ENCODE peak calls at places on chromosomes 3 and 15, in seven cellular contexts. One of them, this sample, is unnamed.
A peak's percentile ranks its signal among the peaks of the same experiment; 100 is the strongest.

GRCh38 chr3:29354894-29355293 is 74.0 kb downstream of the RBMS3 start:
- DNase-seq in HCT116: no peak
- DNase-seq in HepG2: no peak
- DNase-seq in K562: no peak
- DNase-seq in H1: no peak
- DNase-seq in SK-N-SH: no peak
- DNase-seq in GM12878: no peak
- DNase-seq in this sample: no peak

GRCh38 chr3:174775603-174776002 is 83.5 kb upstream of the NAALADL2 start:
- DNase-seq in H1: no peak
- DNase-seq in HCT116: no peak
- DNase-seq in SK-N-SH: no peak
- DNase-seq in HepG2: no peak
- DNase-seq in GM12878: no peak
- DNase-seq in K562: no peak
- DNase-seq in this sample: no peak

GRCh38 chr3:54047568-54047967 is 74.8 kb upstream of the CACNA2D3 start:
- DNase-seq in HepG2: no peak
- DNase-seq in HCT116: no peak
- DNase-seq in SK-N-SH: no peak
- DNase-seq in GM12878: no peak
- DNase-seq in H1: no peak
- DNase-seq in K562: no peak
- DNase-seq in this sample: no peak

GRCh38 chr3:23999012-23999641 is 54.0 kb downstream of the NR1D2 start:
- DNase-seq in HepG2: peak; percentile 45
- DNase-seq in HCT116: peak; percentile 19
- DNase-seq in GM12878: no peak
- DNase-seq in K562: peak; percentile 59
- DNase-seq in H1: peak; percentile 27
- DNase-seq in SK-N-SH: peak; percentile 52
- DNase-seq in this sample: no peak

GRCh38 chr3:122555275-122556071 is 8.6 kb downstream of the PARP9 start:
- DNase-seq in H1: no peak
- DNase-seq in GM12878: no peak
- DNase-seq in HCT116: no peak
- DNase-seq in K562: no peak
- DNase-seq in HepG2: no peak
- DNase-seq in SK-N-SH: no peak
- DNase-seq in this sample: no peak

GRCh38 chr15:76059320-76060097 is at the start of gene TMEM266:
- DNase-seq in GM12878: no peak
- DNase-seq in HepG2: no peak
- DNase-seq in K562: peak; percentile 94
- DNase-seq in HCT116: no peak
- DNase-seq in SK-N-SH: peak; percentile 98
- DNase-seq in H1: no peak
- DNase-seq in this sample: peak; percentile 62

GRCh38 chr3:58731673-58732072 is 65.1 kb upstream of the FAM3D start:
- DNase-seq in SK-N-SH: no peak
- DNase-seq in HepG2: no peak
- DNase-seq in HCT116: no peak
- DNase-seq in GM12878: no peak
- DNase-seq in H1: no peak
- DNase-seq in K562: no peak
- DNase-seq in this sample: no peak

GRCh38 chr3:10023587-10024310 is 2.5 kb upstream of the FANCD2 start:
- DNase-seq in H1: no peak
- DNase-seq in SK-N-SH: no peak
- DNase-seq in HepG2: no peak
- DNase-seq in HCT116: no peak
- DNase-seq in GM12878: no peak
- DNase-seq in K562: peak; percentile 58
- DNase-seq in this sample: no peak

GRCh38 chr3:193240850-193241706 is at the start of gene PLAAT1:
- DNase-seq in HCT116: no peak
- DNase-seq in GM12878: no peak
- DNase-seq in H1: peak; percentile 38
- DNase-seq in HepG2: no peak
- DNase-seq in K562: peak; percentile 78
- DNase-seq in SK-N-SH: peak; percentile 93
- DNase-seq in this sample: peak; percentile 95

GRCh38 chr3:107272885-107273284 is 104.4 kb upstream of the CCDC54 start:
- DNase-seq in H1: no peak
- DNase-seq in SK-N-SH: no peak
- DNase-seq in HepG2: no peak
- DNase-seq in HCT116: no peak
- DNase-seq in GM12878: no peak
- DNase-seq in K562: no peak
- DNase-seq in this sample: no peak

GRCh38 chr15:83327041-83327440 is 42.6 kb upstream of the BNC1 start:
- DNase-seq in HepG2: no peak
- DNase-seq in GM12878: no peak
- DNase-seq in H1: no peak
- DNase-seq in SK-N-SH: no peak
- DNase-seq in K562: no peak
- DNase-seq in HCT116: no peak
- DNase-seq in this sample: no peak

GRCh38 chr15:90571063-90571541 is 41.4 kb downstream of the CRTC3 start:
- DNase-seq in HepG2: no peak
- DNase-seq in SK-N-SH: no peak
- DNase-seq in K562: peak; percentile 53
- DNase-seq in H1: no peak
- DNase-seq in GM12878: no peak
- DNase-seq in HCT116: peak; percentile 43
- DNase-seq in this sample: no peak

GRCh38 chr15:32991544-32992192 is 202.8 kb downstream of the FMN1 start:
- DNase-seq in K562: no peak
- DNase-seq in GM12878: no peak
- DNase-seq in HepG2: no peak
- DNase-seq in H1: no peak
- DNase-seq in SK-N-SH: no peak
- DNase-seq in HCT116: no peak
- DNase-seq in this sample: no peak

GRCh38 chr3:197519801-197520211 is 36.0 kb downstream of the BDH1 start:
- DNase-seq in K562: no peak
- DNase-seq in HCT116: no peak
- DNase-seq in GM12878: no peak
- DNase-seq in H1: no peak
- DNase-seq in HepG2: no peak
- DNase-seq in SK-N-SH: peak; percentile 75
- DNase-seq in this sample: no peak

GRCh38 chr3:153757839-153758238 is 363.4 kb upstream of the ARHGEF26 start:
- DNase-seq in K562: no peak
- DNase-seq in GM12878: no peak
- DNase-seq in HepG2: no peak
- DNase-seq in H1: no peak
- DNase-seq in HCT116: no peak
- DNase-seq in SK-N-SH: no peak
- DNase-seq in this sample: no peak

GRCh38 chr15:34795267-34796081 is at the start of gene ACTC1:
- DNase-seq in SK-N-SH: no peak
- DNase-seq in K562: peak; percentile 57
- DNase-seq in GM12878: no peak
- DNase-seq in HepG2: no peak
- DNase-seq in H1: peak; percentile 47
- DNase-seq in HCT116: no peak
- DNase-seq in this sample: no peak

GRCh38 chr3:19946291-19946831 is 536 bp upstream of the RAB5A start:
- DNase-seq in HepG2: no peak
- DNase-seq in HCT116: no peak
- DNase-seq in SK-N-SH: no peak
- DNase-seq in H1: peak; percentile 17
- DNase-seq in GM12878: no peak
- DNase-seq in K562: no peak
- DNase-seq in this sample: no peak

GRCh38 chr3:19948192-19948591 is 1.3 kb downstream of the RAB5A start:
- DNase-seq in H1: no peak
- DNase-seq in HepG2: no peak
- DNase-seq in SK-N-SH: no peak
- DNase-seq in HCT116: no peak
- DNase-seq in K562: no peak
- DNase-seq in GM12878: no peak
- DNase-seq in this sample: no peak

GRCh38 chr3:19945405-19946290 is 1.2 kb upstream of the RAB5A start:
- DNase-seq in HCT116: no peak
- DNase-seq in H1: no peak
- DNase-seq in GM12878: no peak
- DNase-seq in K562: no peak
- DNase-seq in SK-N-SH: no peak
- DNase-seq in HepG2: no peak
- DNase-seq in this sample: peak; percentile 33

GRCh38 chr3:19946832-19947548 is at the start of gene RAB5A:
- DNase-seq in HCT116: peak; percentile 95
- DNase-seq in K562: peak; percentile 96
- DNase-seq in HepG2: peak; percentile 94
- DNase-seq in H1: peak; percentile 96
- DNase-seq in SK-N-SH: peak; percentile 96
- DNase-seq in GM12878: peak; percentile 94
- DNase-seq in this sample: peak; percentile 92

DNA sequence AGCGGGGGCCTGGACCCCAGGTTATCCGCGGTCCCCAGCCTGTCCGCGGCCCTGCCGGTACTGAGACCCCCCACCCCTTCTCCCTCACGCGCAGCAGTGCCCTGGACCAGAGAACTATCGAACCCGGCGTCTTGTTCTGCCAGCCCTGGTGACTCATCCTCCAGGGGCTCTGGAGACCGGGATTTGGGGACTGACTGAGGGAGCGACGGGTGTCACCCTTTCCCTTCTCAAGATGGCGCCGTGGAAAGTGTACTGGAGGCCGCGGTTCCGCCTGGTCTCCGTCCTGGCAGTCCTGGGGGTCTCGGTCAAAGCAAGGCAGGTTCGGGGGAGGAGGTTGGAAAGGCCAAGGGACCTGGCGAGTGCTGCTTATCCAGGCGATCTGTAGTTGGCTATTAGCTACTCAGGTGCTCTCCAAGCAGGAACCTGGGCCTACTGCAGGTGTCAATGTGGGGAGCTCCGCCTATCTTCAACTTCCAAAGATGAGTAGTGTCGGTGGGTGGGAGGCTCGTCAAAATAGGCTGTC is 713 bp downstream of the RAB5A start:
- DNase-seq in HepG2: peak; percentile 42
- DNase-seq in GM12878: no peak
- DNase-seq in HCT116: peak; percentile 18
- DNase-seq in K562: peak; percentile 72
- DNase-seq in H1: peak; percentile 15
- DNase-seq in SK-N-SH: peak; percentile 65
- DNase-seq in this sample: no peak
- TF ChIP-seq JUND in HepG2: peak; percentile 37
- TF ChIP-seq JUND in GM12878: no peak
- TF ChIP-seq JUND in HCT116: no peak
- TF ChIP-seq JUND in K562: peak; percentile 81
- TF ChIP-seq JUND in H1: peak; percentile 62
- TF ChIP-seq JUND in SK-N-SH: no peak
- TF ChIP-seq JUND in this sample: no peak

GRCh38 chr3:18098960-18099587 is 326.1 kb downstream of the SATB1 start:
- DNase-seq in GM12878: no peak
- DNase-seq in SK-N-SH: no peak
- DNase-seq in HCT116: peak; percentile 99
- DNase-seq in H1: peak; percentile 71
- DNase-seq in HepG2: no peak
- DNase-seq in K562: no peak
- DNase-seq in this sample: no peak
- TF ChIP-seq JUND in GM12878: no peak
- TF ChIP-seq JUND in SK-N-SH: peak; percentile 97
- TF ChIP-seq JUND in HCT116: peak; percentile 100
- TF ChIP-seq JUND in H1: no peak
- TF ChIP-seq JUND in HepG2: no peak
- TF ChIP-seq JUND in K562: peak; percentile 50
- TF ChIP-seq JUND in this sample: no peak

GRCh38 chr15:94582368-94582767 is 351.0 kb downstream of the MCTP2 start:
- DNase-seq in K562: peak; percentile 14
- DNase-seq in SK-N-SH: peak; percentile 12
- DNase-seq in HCT116: peak; percentile 18
- DNase-seq in H1: peak; percentile 31
- DNase-seq in GM12878: peak; percentile 9
- DNase-seq in HepG2: peak; percentile 7
- DNase-seq in this sample: no peak

GRCh38 chr15:94579261-94579660 is 347.9 kb downstream of the MCTP2 start:
- DNase-seq in K562: no peak
- DNase-seq in H1: no peak
- DNase-seq in SK-N-SH: no peak
- DNase-seq in GM12878: no peak
- DNase-seq in HepG2: no peak
- DNase-seq in HCT116: no peak
- DNase-seq in this sample: no peak

GRCh38 chr15:94580186-94580585 is 348.8 kb downstream of the MCTP2 start:
- DNase-seq in GM12878: no peak
- DNase-seq in HCT116: no peak
- DNase-seq in H1: no peak
- DNase-seq in K562: no peak
- DNase-seq in HepG2: no peak
- DNase-seq in SK-N-SH: peak; percentile 27
- DNase-seq in this sample: no peak

DNA sequence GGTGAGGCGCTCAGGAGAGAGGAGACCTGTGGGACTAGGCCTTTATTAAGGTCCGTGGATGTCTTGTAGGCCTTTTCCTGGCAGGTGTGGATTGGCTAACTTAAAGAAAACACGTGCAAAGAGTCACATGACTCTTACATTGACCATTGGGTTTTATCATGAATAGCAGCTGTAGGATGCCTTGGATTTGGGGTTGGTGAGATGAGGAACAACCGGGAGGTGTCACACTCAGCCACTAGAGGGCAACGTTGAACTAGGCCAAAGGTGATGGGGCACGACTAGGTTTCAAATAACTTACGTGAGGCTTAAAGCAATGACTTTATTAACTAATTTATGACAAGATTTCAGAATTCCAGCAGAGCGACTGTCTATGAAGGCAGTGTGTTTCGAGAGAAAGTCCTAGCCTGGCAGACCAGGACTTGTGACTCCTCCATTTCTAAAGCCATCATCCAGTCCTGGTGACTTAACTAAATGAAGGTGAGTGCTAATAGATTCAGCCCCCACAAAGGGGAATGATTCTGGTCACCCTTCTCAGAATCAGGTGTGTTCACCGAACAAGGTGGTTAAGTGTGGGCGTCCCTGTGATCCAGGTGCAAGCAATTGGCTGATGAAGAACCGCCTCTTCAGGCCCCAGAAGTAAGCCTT is 345.6 kb downstream of the MCTP2 start:
- DNase-seq in H1: peak; percentile 31
- DNase-seq in HepG2: peak; percentile 20
- DNase-seq in SK-N-SH: peak; percentile 10
- DNase-seq in HCT116: peak; percentile 26
- DNase-seq in GM12878: no peak
- DNase-seq in K562: peak; percentile 46
- DNase-seq in this sample: peak; percentile 48
- TF ChIP-seq JUND in H1: no peak
- TF ChIP-seq JUND in HepG2: no peak
- TF ChIP-seq JUND in SK-N-SH: no peak
- TF ChIP-seq JUND in HCT116: no peak
- TF ChIP-seq JUND in GM12878: no peak
- TF ChIP-seq JUND in K562: no peak
- TF ChIP-seq JUND in this sample: no peak

DNA sequence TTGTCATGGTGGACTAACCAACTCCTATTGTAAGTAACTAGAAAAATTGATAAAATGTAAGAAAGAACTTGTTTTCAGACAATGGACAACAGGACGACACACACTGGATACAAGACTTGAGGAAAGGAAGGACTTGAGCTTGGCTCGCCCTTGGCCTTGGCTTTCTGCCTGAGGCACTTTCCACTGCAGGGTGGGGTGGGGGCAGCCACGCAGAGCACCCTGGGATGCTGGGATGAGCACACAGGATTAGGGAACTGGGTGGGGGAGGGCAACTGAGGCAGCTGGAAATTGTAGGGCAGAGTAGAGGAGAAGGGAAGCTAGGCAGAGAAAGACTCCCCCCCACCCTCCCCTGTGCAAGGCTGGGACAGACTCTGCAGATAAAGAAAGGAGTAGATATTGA is 25.5 kb upstream of the HHATL start:
- DNase-seq in GM12878: no peak
- DNase-seq in HepG2: no peak
- DNase-seq in K562: no peak
- DNase-seq in H1: no peak
- DNase-seq in SK-N-SH: no peak
- DNase-seq in HCT116: no peak
- DNase-seq in this sample: no peak
- TF ChIP-seq JUND in GM12878: no peak
- TF ChIP-seq JUND in HepG2: no peak
- TF ChIP-seq JUND in K562: no peak
- TF ChIP-seq JUND in H1: no peak
- TF ChIP-seq JUND in SK-N-SH: no peak
- TF ChIP-seq JUND in HCT116: no peak
- TF ChIP-seq JUND in this sample: no peak